ENCODE peak calls at places on chromosomes 1 and 21, in four cellular contexts. One of them, this sample, is unnamed.

GRCh38 chr1:67465371-67465770 is 35.2 kb upstream of the SERBP1 start:
- DNase-seq in OCI-LY7: no peak
- DNase-seq in body of pancreas: no peak
- DNase-seq in astrocyte: no peak
- DNase-seq in this sample: no peak

GRCh38 chr1:246067432-246068021 is 439.6 kb downstream of the SMYD3 start:
- DNase-seq in body of pancreas: no peak
- DNase-seq in astrocyte: peak; percentile 32
- DNase-seq in OCI-LY7: no peak
- DNase-seq in this sample: no peak

GRCh38 chr1:76425843-76426145 is 351.2 kb downstream of the ST6GALNAC3 start:
- DNase-seq in OCI-LY7: no peak
- DNase-seq in astrocyte: peak; percentile 9
- DNase-seq in body of pancreas: no peak
- DNase-seq in this sample: no peak

GRCh38 chr1:84260852-84261518 is 40.5 kb upstream of the SAMD13 start:
- DNase-seq in astrocyte: no peak
- DNase-seq in OCI-LY7: no peak
- DNase-seq in body of pancreas: no peak
- DNase-seq in this sample: no peak

GRCh38 chr21:46183910-46184624 is at the start of gene SPATC1L:
- DNase-seq in astrocyte: peak; percentile 77
- DNase-seq in OCI-LY7: peak; percentile 46
- DNase-seq in body of pancreas: peak; percentile 75
- DNase-seq in this sample: peak; percentile 50

GRCh38 chr1:21280011-21280471 is 10.2 kb downstream of the ECE1 start:
- DNase-seq in astrocyte: no peak
- DNase-seq in body of pancreas: no peak
- DNase-seq in OCI-LY7: no peak
- DNase-seq in this sample: no peak

GRCh38 chr1:9798236-9799130 is 25.3 kb downstream of the CLSTN1 start:
- DNase-seq in astrocyte: peak; percentile 33
- DNase-seq in OCI-LY7: no peak
- DNase-seq in body of pancreas: no peak
- DNase-seq in this sample: no peak

GRCh38 chr1:232322162-232322734 is 307.7 kb downstream of the SIPA1L2 start:
- DNase-seq in OCI-LY7: no peak
- DNase-seq in body of pancreas: no peak
- DNase-seq in astrocyte: no peak
- DNase-seq in this sample: no peak

GRCh38 chr21:15645830-15646229 is 84.0 kb upstream of the USP25 start:
- DNase-seq in astrocyte: no peak
- DNase-seq in body of pancreas: no peak
- DNase-seq in OCI-LY7: no peak
- DNase-seq in this sample: no peak

GRCh38 chr1:3998086-3998485 is 98.0 kb upstream of the C1orf174 start:
- DNase-seq in OCI-LY7: no peak
- DNase-seq in astrocyte: no peak
- DNase-seq in body of pancreas: no peak
- DNase-seq in this sample: no peak

GRCh38 chr21:45260191-45260795 is 27.4 kb downstream of the POFUT2 start:
- DNase-seq in body of pancreas: no peak
- DNase-seq in OCI-LY7: no peak
- DNase-seq in astrocyte: no peak
- DNase-seq in this sample: no peak

GRCh38 chr1:96075704-96076455 is 645.7 kb upstream of the PTBP2 start:
- DNase-seq in OCI-LY7: no peak
- DNase-seq in body of pancreas: no peak
- DNase-seq in astrocyte: no peak
- DNase-seq in this sample: no peak

GRCh38 chr21:35400233-35400939 is 351.3 kb upstream of the RUNX1 start:
- DNase-seq in astrocyte: peak; percentile 59
- DNase-seq in body of pancreas: peak; percentile 20
- DNase-seq in OCI-LY7: peak; percentile 86
- DNase-seq in this sample: peak; percentile 57

GRCh38 chr1:3539707-3540425 is 71.4 kb downstream of the MEGF6 start:
- DNase-seq in OCI-LY7: no peak
- DNase-seq in astrocyte: peak; percentile 64
- DNase-seq in body of pancreas: no peak
- DNase-seq in this sample: peak; percentile 59

GRCh38 chr1:178908358-178908757 is 37.5 kb upstream of the ANGPTL1 start:
- DNase-seq in OCI-LY7: no peak
- DNase-seq in body of pancreas: no peak
- DNase-seq in astrocyte: peak; percentile 78
- DNase-seq in this sample: no peak

GRCh38 chr1:207633226-207633625 is 11.7 kb upstream of the CR1L start:
- DNase-seq in OCI-LY7: no peak
- DNase-seq in body of pancreas: no peak
- DNase-seq in astrocyte: no peak
- DNase-seq in this sample: no peak

GRCh38 chr1:30411206-30411605 is 312.2 kb downstream of the MATN1 start:
- DNase-seq in OCI-LY7: no peak
- DNase-seq in astrocyte: no peak
- DNase-seq in body of pancreas: no peak
- DNase-seq in this sample: peak; percentile 1

GRCh38 chr21:41398251-41398650 is 27.8 kb upstream of the MX1 start:
- DNase-seq in OCI-LY7: no peak
- DNase-seq in body of pancreas: no peak
- DNase-seq in astrocyte: no peak
- DNase-seq in this sample: no peak

GRCh38 chr21:33121715-33122475 is 52.0 kb downstream of the OLIG1 start:
- DNase-seq in OCI-LY7: peak; percentile 56
- DNase-seq in astrocyte: peak; percentile 19
- DNase-seq in body of pancreas: no peak
- DNase-seq in this sample: peak; percentile 69

GRCh38 chr1:28482702-28483101 is 23.1 kb upstream of the RCC1 start:
- DNase-seq in OCI-LY7: no peak
- DNase-seq in body of pancreas: no peak
- DNase-seq in astrocyte: no peak
- DNase-seq in this sample: no peak

GRCh38 chr1:93346472-93346991 is 825 bp downstream of the DR1 start:
- DNase-seq in body of pancreas: no peak
- DNase-seq in astrocyte: peak; percentile 21
- DNase-seq in OCI-LY7: peak; percentile 56
- DNase-seq in this sample: peak; percentile 9

GRCh38 chr1:232856556-232856955 is 51.3 kb downstream of the MAP10 start:
- DNase-seq in OCI-LY7: no peak
- DNase-seq in astrocyte: no peak
- DNase-seq in body of pancreas: no peak
- DNase-seq in this sample: no peak

GRCh38 chr21:33300701-33301631 is 23.8 kb upstream of the IFNAR1 start:
- DNase-seq in body of pancreas: no peak
- DNase-seq in astrocyte: no peak
- DNase-seq in OCI-LY7: peak; percentile 76
- DNase-seq in this sample: peak; percentile 65

GRCh38 chr1:24266398-24266941 is 52.7 kb upstream of the GRHL3 start:
- DNase-seq in astrocyte: peak; percentile 96
- DNase-seq in OCI-LY7: no peak
- DNase-seq in body of pancreas: no peak
- DNase-seq in this sample: no peak

GRCh38 chr1:113872219-113872934 is 865 bp upstream of the PTPN22 start:
- DNase-seq in OCI-LY7: peak; percentile 50
- DNase-seq in astrocyte: no peak
- DNase-seq in body of pancreas: no peak
- DNase-seq in this sample: no peak

GRCh38 chr1:86018311-86018923 is 138.2 kb downstream of the COL24A1 start:
- DNase-seq in astrocyte: no peak
- DNase-seq in body of pancreas: peak; percentile 13
- DNase-seq in OCI-LY7: peak; percentile 40
- DNase-seq in this sample: peak; percentile 6

GRCh38 chr21:30579351-30579750 is 10.8 kb downstream of the KRTAP22-2 start:
- DNase-seq in astrocyte: no peak
- DNase-seq in OCI-LY7: no peak
- DNase-seq in body of pancreas: no peak
- DNase-seq in this sample: no peak

GRCh38 chr1:112431038-112431437 is 35.0 kb downstream of the CTTNBP2NL start:
- DNase-seq in body of pancreas: no peak
- DNase-seq in OCI-LY7: no peak
- DNase-seq in astrocyte: no peak
- DNase-seq in this sample: no peak

GRCh38 chr1:66464802-66465201 is 69.2 kb upstream of the SGIP1 start:
- DNase-seq in body of pancreas: no peak
- DNase-seq in OCI-LY7: no peak
- DNase-seq in astrocyte: peak; percentile 99
- DNase-seq in this sample: no peak

GRCh38 chr1:156589546-156589945 is 2.0 kb upstream of the NAXE start:
- DNase-seq in body of pancreas: no peak
- DNase-seq in astrocyte: no peak
- DNase-seq in OCI-LY7: no peak
- DNase-seq in this sample: no peak

GRCh38 chr21:45072166-45072962 is 2.0 kb upstream of the ADARB1 start:
- DNase-seq in body of pancreas: no peak
- DNase-seq in OCI-LY7: no peak
- DNase-seq in astrocyte: no peak
- DNase-seq in this sample: no peak

GRCh38 chr1:30323841-30324240 is 399.5 kb downstream of the MATN1 start:
- DNase-seq in OCI-LY7: no peak
- DNase-seq in body of pancreas: no peak
- DNase-seq in astrocyte: no peak
- DNase-seq in this sample: no peak

GRCh38 chr1:246728311-246728710 is 4.1 kb downstream of the SCCPDH start:
- DNase-seq in body of pancreas: no peak
- DNase-seq in astrocyte: peak; percentile 78
- DNase-seq in OCI-LY7: no peak
- DNase-seq in this sample: no peak

GRCh38 chr1:37471345-37472231 is 2.8 kb upstream of the ZC3H12A start:
- DNase-seq in body of pancreas: peak; percentile 82
- DNase-seq in OCI-LY7: no peak
- DNase-seq in astrocyte: peak; percentile 92
- DNase-seq in this sample: peak; percentile 81

GRCh38 chr21:45006536-45007079 is 66.8 kb downstream of the SLX9 start:
- DNase-seq in body of pancreas: no peak
- DNase-seq in OCI-LY7: no peak
- DNase-seq in astrocyte: no peak
- DNase-seq in this sample: no peak

GRCh38 chr1:171357179-171357578 is 43.2 kb downstream of the FMO4 start:
- DNase-seq in astrocyte: no peak
- DNase-seq in OCI-LY7: no peak
- DNase-seq in body of pancreas: no peak
- DNase-seq in this sample: no peak

GRCh38 chr1:93537924-93538323 is 90.0 kb downstream of the FNBP1L start:
- DNase-seq in body of pancreas: no peak
- DNase-seq in OCI-LY7: no peak
- DNase-seq in astrocyte: peak; percentile 18
- DNase-seq in this sample: no peak

DNA sequence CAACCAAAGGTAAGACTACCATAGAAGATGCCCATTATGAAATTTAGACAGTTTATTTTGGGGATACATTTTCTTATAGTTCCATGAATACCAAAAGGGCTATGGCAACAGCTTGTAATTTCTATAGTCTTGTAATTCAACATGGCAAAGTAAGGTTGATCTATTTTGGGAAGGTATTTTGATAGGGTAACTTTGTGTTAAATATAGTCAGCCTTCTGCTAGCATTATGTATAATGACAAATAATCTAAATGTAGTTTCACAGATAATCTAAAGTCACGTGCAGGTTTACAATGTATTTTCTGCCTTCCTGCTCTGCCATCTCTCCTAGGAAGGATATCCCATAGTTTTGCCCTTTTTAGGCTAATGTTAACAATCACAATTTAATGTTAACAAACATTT is 85.9 kb upstream of the DPH5 start:
- DNase-seq in astrocyte: no peak
- DNase-seq in body of pancreas: no peak
- DNase-seq in OCI-LY7: no peak
- DNase-seq in this sample: no peak
- H3K27ac ChIP-seq in astrocyte: no peak overlapping the region
- H3K27ac ChIP-seq in body of pancreas: peak overlapping the region; percentile 4
- H3K27ac ChIP-seq in OCI-LY7: no peak overlapping the region
- H3K27ac ChIP-seq in this sample: no peak overlapping the region

DNA sequence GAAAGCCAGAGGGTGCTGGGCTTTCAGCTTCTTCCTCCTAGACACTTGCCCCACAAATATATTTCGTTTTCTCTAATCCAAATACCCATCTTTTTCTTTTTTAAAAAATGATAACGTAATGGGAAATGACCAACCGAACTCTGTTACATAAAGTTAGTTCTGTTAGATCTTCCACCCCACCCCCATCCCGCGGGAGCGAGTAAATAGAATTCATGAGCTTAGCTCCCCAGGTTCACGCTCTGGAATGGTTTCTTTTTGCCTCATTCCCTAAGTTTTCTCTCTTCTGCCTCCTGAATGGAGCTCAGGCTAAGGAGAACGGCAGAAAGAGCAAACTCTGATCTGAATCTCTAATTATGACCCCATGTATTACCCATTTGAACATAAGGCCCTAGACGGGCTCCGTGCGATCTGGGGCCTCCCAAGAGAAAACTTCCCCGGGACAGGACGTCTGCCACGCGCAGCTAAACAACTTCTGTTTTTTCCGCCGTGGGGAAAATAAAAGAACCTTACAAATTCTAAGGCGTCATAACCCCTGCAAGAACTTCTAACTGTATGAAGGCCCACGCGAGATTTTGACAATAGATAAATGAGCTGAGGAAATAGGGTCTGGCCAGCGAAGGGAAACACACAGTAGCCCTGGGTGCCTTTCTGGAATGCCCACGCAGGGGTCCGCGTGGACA is 2.4 kb downstream of the TBX15 start:
- DNase-seq in body of pancreas: no peak
- DNase-seq in OCI-LY7: no peak
- DNase-seq in astrocyte: no peak
- DNase-seq in this sample: no peak
- H3K27ac ChIP-seq in body of pancreas: no peak overlapping the region
- H3K27ac ChIP-seq in OCI-LY7: no peak overlapping the region
- H3K27ac ChIP-seq in astrocyte: peak overlapping the region; percentile 31
- H3K27ac ChIP-seq in this sample: no peak overlapping the region

GRCh38 chr1:192168964-192169363 is 10.7 kb downstream of the RGS18 start:
- DNase-seq in body of pancreas: no peak
- DNase-seq in OCI-LY7: no peak
- DNase-seq in astrocyte: no peak
- DNase-seq in this sample: no peak

GRCh38 chr1:192171123-192171522 is 12.9 kb downstream of the RGS18 start:
- DNase-seq in body of pancreas: no peak
- DNase-seq in OCI-LY7: no peak
- DNase-seq in astrocyte: no peak
- DNase-seq in this sample: no peak

GRCh38 chr1:192170196-192170984 is 12.1 kb downstream of the RGS18 start:
- DNase-seq in astrocyte: no peak
- DNase-seq in body of pancreas: no peak
- DNase-seq in OCI-LY7: no peak
- DNase-seq in this sample: no peak

GRCh38 chr1:192167941-192168685 is 9.9 kb downstream of the RGS18 start:
- DNase-seq in body of pancreas: no peak
- DNase-seq in astrocyte: peak; percentile 7
- DNase-seq in OCI-LY7: no peak
- DNase-seq in this sample: no peak
- H3K27ac ChIP-seq in body of pancreas: no peak overlapping the region
- H3K27ac ChIP-seq in astrocyte: no peak overlapping the region
- H3K27ac ChIP-seq in OCI-LY7: no peak overlapping the region
- H3K27ac ChIP-seq in this sample: no peak overlapping the region

GRCh38 chr1:236020359-236021000 is 44.4 kb downstream of the NID1 start:
- DNase-seq in body of pancreas: no peak
- DNase-seq in astrocyte: no peak
- DNase-seq in OCI-LY7: no peak
- DNase-seq in this sample: no peak
- H3K27ac ChIP-seq in body of pancreas: peak overlapping the region; percentile 43
- H3K27ac ChIP-seq in astrocyte: no peak overlapping the region
- H3K27ac ChIP-seq in OCI-LY7: no peak overlapping the region
- H3K27ac ChIP-seq in this sample: peak overlapping the region; percentile 72

GRCh38 chr1:17711577-17711910 is 43.6 kb upstream of the ACTL8 start:
- DNase-seq in astrocyte: no peak
- DNase-seq in body of pancreas: no peak
- DNase-seq in OCI-LY7: no peak
- DNase-seq in this sample: no peak
- H3K27ac ChIP-seq in astrocyte: no peak overlapping the region
- H3K27ac ChIP-seq in body of pancreas: no peak overlapping the region
- H3K27ac ChIP-seq in OCI-LY7: no peak overlapping the region
- H3K27ac ChIP-seq in this sample: no peak overlapping the region

This sample was measured in prostate gland.